ENCODE peak calls at places on chromosomes 7 and 10, in six cellular contexts. V is GM13977, L is NCI-H2171 treated with DMSO at 0.1 percent for 48 hours, E is H7, Q is Peyer's patch, X is HT1080. Y is an unnamed sample.

GRCh38 chr7:33757563-33758165 is 147.7 kb upstream of the BMPER start:
- DNase-seq in V (peak), L (peak), E (peak), X (peak), Q (no peak), Y (peak)

GRCh38 chr7:132398253-132398913 is 177.9 kb downstream of the PLXNA4 start:
- DNase-seq in L (no peak), V (no peak), X (no peak), E (no peak), Q (no peak), Y (no peak)

GRCh38 chr7:21346297-21346696 is 81.6 kb upstream of the SP4 start:
- DNase-seq in Q (no peak), V (no peak), E (no peak), L (no peak), X (no peak), Y (no peak)

GRCh38 chr10:71581376-71581775 is 138.2 kb downstream of the C10orf105 start:
- DNase-seq in V (no peak), E (no peak), L (no peak), Q (no peak), X (no peak), Y (no peak)

GRCh38 chr7:129877146-129877792 is 75.5 kb downstream of the UBE2H start:
- DNase-seq in Q (no peak), L (no peak), E (no peak), X (no peak), V (no peak), Y (no peak)

GRCh38 chr10:8487346-8487745 is 432.9 kb downstream of the GATA3 start:
- DNase-seq in L (no peak), X (peak), Q (no peak), V (no peak), E (no peak), Y (no peak)

GRCh38 chr10:11823122-11823988 is at the start of gene PROSER2:
- DNase-seq in L (no peak), X (peak), V (peak), E (peak), Q (peak), Y (peak)

GRCh38 chr7:143003393-143004051 is 23.4 kb downstream of the OR9A2 start:
- DNase-seq in Q (no peak), X (peak), V (peak), E (peak), L (peak), Y (peak)

GRCh38 chr10:35304649-35305048 is 31.7 kb upstream of the CCNY start:
- DNase-seq in L (no peak), V (no peak), Q (no peak), X (no peak), E (peak), Y (no peak)